ENCODE peak calls at places on chromosome 1, in four cellular contexts. W, B, E and O are unnamed samples.

GRCh38 chr1:92016720-92017316 is 13.0 kb upstream of the EPHX4 start:
- DNase-seq in W (no peak), B (no peak), E (no peak), O (no peak)

GRCh38 chr1:114258633-114259032 is 105.0 kb upstream of the SYT6 start:
- DNase-seq in W (no peak), B (no peak), E (no peak), O (no peak)

GRCh38 chr1:25570798-25571521 is 27.6 kb downstream of the LDLRAP1 start:
- DNase-seq in W (no peak), B (no peak), E (no peak), O (no peak)

GRCh38 chr1:51583532-51583931 is 33.4 kb upstream of the OSBPL9 start:
- DNase-seq in W (no peak), B (no peak), E (peak; percentile 19), O (no peak)

GRCh38 chr1:53346007-53346813 is 18.3 kb upstream of the LRP8 start:
- DNase-seq in W (no peak), B (no peak), E (no peak), O (no peak)

GRCh38 chr1:158118713-158119402 is 61.8 kb upstream of the CD1D start:
- DNase-seq in W (no peak), B (no peak), E (no peak), O (no peak)

GRCh38 chr1:194952171-194952570 is 1656.1 kb downstream of the KCNT2 start:
- DNase-seq in W (no peak), B (no peak), E (no peak), O (no peak)

GRCh38 chr1:209455666-209456065 is 127.8 kb upstream of the CAMK1G start:
- DNase-seq in W (no peak), B (no peak), E (no peak), O (no peak)

GRCh38 chr1:181181792-181182585 is 93.5 kb downstream of the IER5 start:
- DNase-seq in W (no peak), B (no peak), E (no peak), O (no peak)

GRCh38 chr1:226325178-226325577 is 16.2 kb upstream of the LIN9 start:
- DNase-seq in W (no peak), B (no peak), E (no peak), O (no peak)

GRCh38 chr1:38529337-38529860 is 330.2 kb downstream of the RRAGC start:
- DNase-seq in W (no peak), B (no peak), E (no peak), O (no peak)

GRCh38 chr1:101996830-101997485 is at the start of gene OLFM3:
- DNase-seq in W (no peak), B (no peak), E (peak; percentile 1), O (peak; percentile 84)

GRCh38 chr1:21319447-21320407 is 29.5 kb upstream of the ECE1 start:
- DNase-seq in W (peak; percentile 86), B (no peak), E (no peak), O (no peak)

GRCh38 chr1:89701746-89702241 is 68.9 kb downstream of the LRRC8C start:
- DNase-seq in W (peak; percentile 29), B (no peak), E (no peak), O (no peak)

GRCh38 chr1:70916028-70916427 is 131.6 kb downstream of the PTGER3 start:
- DNase-seq in W (no peak), B (no peak), E (no peak), O (no peak)

GRCh38 chr1:116218922-116219321 is 107.7 kb downstream of the MAB21L3 start:
- DNase-seq in W (no peak), B (no peak), E (peak; percentile 14), O (no peak)

GRCh38 chr1:116951175-116951935 is 41.6 kb downstream of the PTGFRN start:
- DNase-seq in W (no peak), B (no peak), E (no peak), O (no peak)

GRCh38 chr1:21384620-21385019 is 55.3 kb upstream of the NBPF3 start:
- DNase-seq in W (no peak), B (peak; percentile 72), E (no peak), O (no peak)

GRCh38 chr1:89822109-89822962 is 1.5 kb downstream of the LRRC8D start:
- DNase-seq in W (peak; percentile 47), B (no peak), E (no peak), O (peak; percentile 46)

GRCh38 chr1:21749109-21749508 is 33.8 kb downstream of the USP48 start:
- DNase-seq in W (no peak), B (no peak), E (no peak), O (no peak)

GRCh38 chr1:225146478-225146877 is 217.0 kb downstream of the DNAH14 start:
- DNase-seq in W (no peak), B (no peak), E (no peak), O (peak; percentile 20)

DNA sequence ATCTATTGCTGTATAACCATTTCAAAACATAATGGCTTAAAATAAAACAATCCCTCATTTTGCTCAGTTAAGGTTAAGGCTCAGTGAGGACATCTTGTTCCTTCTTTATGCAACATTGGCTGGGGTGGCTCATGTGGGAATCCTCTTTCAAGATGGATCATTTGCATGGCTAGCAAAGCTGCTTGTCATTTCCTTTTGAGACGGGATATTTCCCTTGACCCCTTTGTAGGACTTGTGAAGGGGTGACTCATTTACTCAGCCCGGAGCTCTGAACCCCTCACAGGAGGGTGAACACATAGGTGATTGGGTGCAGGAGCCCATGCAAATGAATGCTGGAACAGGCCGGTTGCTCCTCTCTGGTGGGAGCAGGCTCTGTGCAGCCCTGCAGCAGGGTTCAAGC is 15.9 kb upstream of the C8A start:
- DNase-seq in W (no peak), B (no peak), E (no peak), O (no peak)
- TF ChIP-seq MAX in W (no peak), B (no peak), E (no peak), O (no peak)

DNA sequence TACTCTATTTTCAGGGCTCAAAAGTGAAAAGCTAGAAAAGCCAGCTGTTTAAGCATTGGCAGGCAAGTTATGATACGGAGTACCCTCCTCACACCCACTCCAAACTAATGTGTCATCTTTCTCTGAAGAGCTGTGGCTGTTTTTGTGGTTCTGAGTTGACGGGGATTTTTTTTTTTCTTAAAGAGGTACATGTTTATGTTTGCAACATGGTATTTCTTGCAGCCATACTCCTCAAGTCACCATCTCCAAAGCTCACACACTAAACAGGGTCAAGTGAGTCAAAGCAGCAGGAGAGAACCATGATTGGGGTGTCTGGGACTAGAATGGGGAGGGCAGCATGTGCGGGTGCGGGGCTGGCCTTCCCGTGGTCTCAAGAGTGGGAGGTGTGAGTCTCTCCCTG is 347.2 kb downstream of the DISC1 start:
- DNase-seq in W (no peak), B (no peak), E (no peak), O (no peak)
- TF ChIP-seq ATF2 in W (no peak), B (no peak), E (no peak), O (no peak)

GRCh38 chr1:172955161-172955821 is 95.5 kb downstream of the TNFSF18 start:
- DNase-seq in W (no peak), B (no peak), E (no peak), O (no peak)
- TF ChIP-seq ESRRA in W (no peak), B (no peak), E (no peak), O (no peak)

DNA sequence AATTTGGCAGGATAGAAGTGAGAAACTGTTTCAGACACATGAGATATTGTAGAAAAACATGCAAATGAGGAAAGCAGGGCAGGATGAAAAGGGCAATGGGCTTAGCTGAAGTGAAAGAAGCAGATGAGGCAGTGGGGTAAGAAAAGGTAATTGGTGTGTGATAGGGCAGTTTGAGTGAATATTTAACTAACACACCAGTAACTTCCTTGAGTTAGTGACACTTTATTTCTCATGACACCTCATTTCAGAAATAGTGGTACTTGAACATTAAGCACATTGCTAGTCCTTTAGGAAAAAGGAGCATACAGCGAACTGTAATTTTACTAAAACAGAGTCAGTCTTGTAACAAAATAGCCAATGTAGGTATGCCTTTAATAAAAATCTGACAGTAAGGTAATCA is 415.0 kb downstream of the DPYD start:
- DNase-seq in W (no peak), B (peak; percentile 43), E (no peak), O (no peak)
- TF ChIP-seq MAX in W (no peak), B (no peak), E (no peak), O (no peak)

GRCh38 chr1:12511128-12511484 is 106.9 kb downstream of the DHRS3 start:
- DNase-seq in W (no peak), B (no peak), E (no peak), O (no peak)
- TF ChIP-seq ATF2 in W (no peak), B (no peak), E (no peak), O (no peak)

GRCh38 chr1:31020007-31020790 is 45.3 kb downstream of the PUM1 start:
- DNase-seq in W (no peak), B (no peak), E (no peak), O (no peak)
- TF ChIP-seq ESRRA in W (no peak), B (no peak), E (no peak), O (no peak)

GRCh38 chr1:119651133-119651532 is 3.1 kb upstream of the ZNF697 start:
- DNase-seq in W (no peak), B (no peak), E (no peak), O (no peak)
- TF ChIP-seq MAX in W (no peak), B (no peak), E (no peak), O (no peak)

GRCh38 chr1:185812934-185813333 is 78.7 kb downstream of the HMCN1 start:
- DNase-seq in W (no peak), B (no peak), E (no peak), O (no peak)

GRCh38 chr1:185816460-185816859 is 82.3 kb downstream of the HMCN1 start:
- DNase-seq in W (no peak), B (no peak), E (no peak), O (no peak)

GRCh38 chr1:185811062-185811709 is 77.0 kb downstream of the HMCN1 start:
- DNase-seq in W (no peak), B (no peak), E (no peak), O (no peak)

GRCh38 chr1:185808675-185809074 is 74.5 kb downstream of the HMCN1 start:
- DNase-seq in W (no peak), B (no peak), E (no peak), O (no peak)

DNA sequence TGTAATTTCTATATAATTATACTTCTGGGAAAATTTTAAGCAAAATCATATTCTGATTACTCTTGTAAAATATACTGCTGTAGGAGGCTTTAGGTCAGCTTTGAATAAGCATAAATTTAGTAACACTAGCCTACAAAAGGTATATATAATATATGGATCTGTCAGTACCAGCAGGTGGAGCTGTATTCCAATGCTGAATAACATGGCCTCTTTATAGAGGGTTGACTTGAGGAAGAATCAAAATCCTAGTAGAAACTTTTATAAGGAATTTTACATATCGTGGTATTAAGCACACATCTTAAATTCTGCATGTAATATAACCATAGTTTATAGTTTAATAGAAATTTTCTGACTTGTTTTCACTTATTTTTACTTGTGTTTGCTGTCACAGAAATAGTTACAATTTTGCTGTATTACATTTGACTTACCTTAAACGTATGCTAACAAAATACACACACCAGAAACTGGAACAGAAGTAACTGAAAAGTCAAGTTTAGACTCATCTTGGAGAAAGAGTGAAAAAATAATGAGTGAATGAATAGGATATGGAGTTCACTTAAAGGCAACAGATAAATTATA is 79.3 kb downstream of the HMCN1 start:
- DNase-seq in W (peak; percentile 13), B (no peak), E (peak; percentile 24), O (no peak)
- TF ChIP-seq ATF2 in W (no peak), B (no peak), E (no peak), O (no peak)